ENCODE peak calls at places on chromosomes 3 and 15, in ten cellular contexts. Y, B, T, D, R, O, S, G, J and I are unnamed samples.

GRCh38 chr3:3800076-3800448 is 831 bp downstream of the LRRN1 start:
- DNase-seq in G (no peak), Y (peak), D (no peak), R (no peak), S (no peak), O (no peak), B (no peak), T (no peak), J (peak), I (no peak)

GRCh38 chr15:99433026-99433756 is 132.6 kb upstream of the MEF2A start:
- DNase-seq in Y (peak), S (no peak), R (no peak), J (no peak), B (no peak), T (no peak), D (peak), G (no peak), O (no peak), I (no peak)

GRCh38 chr3:159250961-159251360 is 449.1 kb downstream of the MFSD1 start:
- DNase-seq in D (no peak), J (no peak), B (no peak), G (no peak), R (no peak), O (no peak), S (no peak), T (no peak), Y (no peak), I (no peak)

GRCh38 chr3:15271785-15272381 is 60.5 kb downstream of the SH3BP5 start:
- DNase-seq in J (no peak), G (no peak), Y (no peak), S (no peak), O (no peak), B (no peak), R (no peak), T (no peak), D (no peak), I (peak)

GRCh38 chr3:12328132-12328915 is 39.5 kb downstream of the PPARG start:
- DNase-seq in R (no peak), O (no peak), D (no peak), S (no peak), Y (no peak), B (no peak), T (no peak), J (no peak), G (no peak), I (no peak)

GRCh38 chr15:98609144-98609852 is 39.0 kb upstream of the IGF1R start:
- DNase-seq in O (no peak), R (peak), G (no peak), J (no peak), T (no peak), D (no peak), Y (peak), B (peak), S (peak), I (no peak)

GRCh38 chr3:25910997-25911396 is 121.1 kb downstream of the OXSM start:
- DNase-seq in G (peak), T (no peak), J (peak), S (no peak), D (no peak), R (peak), B (no peak), O (no peak), Y (no peak), I (no peak)

GRCh38 chr3:6528951-6529350 is 332.0 kb upstream of the GRM7 start:
- DNase-seq in D (no peak), J (no peak), T (no peak), Y (no peak), B (no peak), R (no peak), S (no peak), O (no peak), G (no peak), I (no peak)

GRCh38 chr3:121821421-121822199 is 13.2 kb downstream of the IQCB1 start:
- DNase-seq in O (no peak), R (no peak), B (no peak), Y (no peak), S (peak), J (no peak), G (no peak), T (no peak), D (no peak), I (no peak)

GRCh38 chr3:58340594-58341244 is 8.0 kb downstream of the PXK start:
- DNase-seq in O (no peak), Y (no peak), R (no peak), S (no peak), B (no peak), T (no peak), D (no peak), J (no peak), G (no peak), I (no peak)

GRCh38 chr15:48507416-48508065 is 138.0 kb downstream of the FBN1 start:
- DNase-seq in Y (peak), D (peak), O (no peak), R (peak), G (peak), J (peak), S (peak), B (peak), T (no peak), I (no peak)

GRCh38 chr15:34799149-34799824 is 3.9 kb upstream of the ACTC1 start:
- DNase-seq in J (no peak), B (no peak), D (no peak), S (no peak), O (no peak), R (no peak), T (no peak), Y (peak), G (peak), I (no peak)

GRCh38 chr15:92328207-92328606 is 65.5 kb upstream of the ST8SIA2 start:
- DNase-seq in G (no peak), S (no peak), R (no peak), D (no peak), T (no peak), J (no peak), B (no peak), O (no peak), Y (no peak), I (no peak)

GRCh38 chr3:157231071-157231470 is 71.1 kb upstream of the CCNL1 start:
- DNase-seq in S (peak), D (no peak), G (no peak), Y (peak), R (no peak), O (peak), J (no peak), T (no peak), B (peak), I (no peak)